ENCODE peak calls at places on chromosomes 4 and X, in seven cellular contexts. E is A549; Z is choroid plexus epithelial cell; K is HuH-7; X is astrocyte of the cerebellum; R is M059J; Q is naive thymus-derived CD4-positive, alpha-beta T cell. J is an unnamed sample.

GRCh38 chr4:38044060-38044459 is 83.9 kb downstream of the PTTG2 start:
- DNase-seq in E (no peak), Q (no peak), R (peak), X (no peak), K (no peak), Z (no peak), J (no peak)

GRCh38 chr4:132506568-132506967 is 642.5 kb upstream of the PCDH10 start:
- DNase-seq in Q (no peak), X (no peak), E (no peak), R (no peak), K (no peak), Z (no peak), J (no peak)

GRCh38 chrX:16462912-16463311 is 187.0 kb upstream of the S100G start:
- DNase-seq in Z (no peak), K (no peak), Q (no peak), R (no peak), E (no peak), X (peak), J (no peak)

GRCh38 chrX:50903387-50904027 is 7.0 kb upstream of the BMP15 start:
- DNase-seq in K (peak), Q (no peak), E (peak), Z (peak), R (peak), X (peak), J (peak)

GRCh38 chr4:123876640-123877039 is 480.0 kb downstream of the SPRY1 start:
- DNase-seq in R (no peak), X (no peak), Z (peak), Q (no peak), K (no peak), E (no peak), J (no peak)

GRCh38 chrX:131812847-131813825 is 210.0 kb upstream of the STK26 start:
- DNase-seq in Q (peak), R (peak), X (peak), K (no peak), Z (no peak), E (peak), J (no peak)

GRCh38 chr4:2785613-2786012 is 7.3 kb upstream of the SH3BP2 start:
- DNase-seq in K (no peak), Q (no peak), R (no peak), E (no peak), Z (peak), X (no peak), J (no peak)

GRCh38 chrX:4710618-4711433 is 997.4 kb upstream of the PRKX start:
- DNase-seq in X (no peak), Z (no peak), K (no peak), Q (no peak), R (no peak), E (no peak), J (peak)

GRCh38 chrX:123648028-123648810 is 84.6 kb downstream of the THOC2 start:
- DNase-seq in E (peak), Z (peak), Q (no peak), X (peak), K (peak), R (no peak), J (no peak)

GRCh38 chrX:116384406-116384805 is 52.0 kb upstream of the SLC6A14 start:
- DNase-seq in R (no peak), E (no peak), X (no peak), Q (no peak), K (no peak), Z (peak), J (no peak)

GRCh38 chr4:66164869-66165268 is 494.6 kb upstream of the EPHA5 start:
- DNase-seq in K (no peak), X (no peak), Q (no peak), R (no peak), E (no peak), Z (no peak), J (no peak)

GRCh38 chr4:176549161-176549865 is 229.5 kb downstream of the SPCS3 start:
- DNase-seq in Z (peak), X (no peak), Q (no peak), E (no peak), R (peak), K (no peak), J (no peak)

GRCh38 chrX:96683997-96684338 is 674 bp upstream of the DIAPH2 start:
- DNase-seq in X (no peak), Z (peak), Q (no peak), E (no peak), K (no peak), R (no peak), J (no peak)

GRCh38 chrX:53321216-53321942 is 40.0 kb upstream of the IQSEC2 start:
- DNase-seq in R (no peak), Z (no peak), X (no peak), K (no peak), Q (no peak), E (no peak), J (no peak)

GRCh38 chr4:77342170-77342810 is 185.3 kb downstream of the CCNG2 start:
- DNase-seq in E (no peak), X (no peak), K (no peak), Z (no peak), Q (no peak), R (no peak), J (no peak)

GRCh38 chrX:14899607-14900006 is 26.4 kb downstream of the MOSPD2 start:
- DNase-seq in X (no peak), Q (no peak), Z (peak), R (peak), E (peak), K (no peak), J (no peak)

GRCh38 chrX:10327651-10328050 is 170.9 kb downstream of the CLCN4 start:
- DNase-seq in R (peak), K (no peak), E (peak), Q (no peak), X (no peak), Z (no peak), J (no peak)

GRCh38 chr4:87012265-87012953 is 77.6 kb downstream of the AFF1 start:
- DNase-seq in K (no peak), E (no peak), R (no peak), Z (no peak), X (no peak), Q (no peak), J (no peak)

J was measured in NCI-H1105 treated with DMSO at 0.1 percent for 48 hours.